ENCODE peak calls at places on chromosomes 13 and 19, in ten cellular contexts. One of them, this sample, is unnamed.

GRCh38 chr13:111129465-111130110 is 14.5 kb downstream of the ARHGEF7 start:
- DNase-seq in upper lobe of left lung: no peak
- DNase-seq in A549: no peak
- DNase-seq in ovary: no peak
- DNase-seq in HepG2: no peak
- DNase-seq in tibial nerve: no peak
- DNase-seq in suprapubic skin: no peak
- DNase-seq in GM12878: peak; percentile 62
- DNase-seq in sigmoid colon: no peak
- DNase-seq in H1: no peak
- DNase-seq in this sample: no peak

GRCh38 chr13:43572601-43573360 is 214.0 kb downstream of the ENOX1 start:
- DNase-seq in upper lobe of left lung: no peak
- DNase-seq in A549: no peak
- DNase-seq in ovary: no peak
- DNase-seq in HepG2: no peak
- DNase-seq in tibial nerve: no peak
- DNase-seq in suprapubic skin: no peak
- DNase-seq in GM12878: no peak
- DNase-seq in sigmoid colon: no peak
- DNase-seq in H1: no peak
- DNase-seq in this sample: no peak

GRCh38 chr19:38266981-38267597 is 2.7 kb downstream of the SPINT2 start:
- DNase-seq in upper lobe of left lung: no peak
- DNase-seq in A549: peak; percentile 68
- DNase-seq in ovary: no peak
- DNase-seq in HepG2: peak; percentile 39
- DNase-seq in tibial nerve: no peak
- DNase-seq in suprapubic skin: no peak
- DNase-seq in GM12878: no peak
- DNase-seq in sigmoid colon: no peak
- DNase-seq in H1: no peak
- DNase-seq in this sample: peak; percentile 61

GRCh38 chr19:29717051-29717450 is 2.0 kb upstream of the C19orf12 start:
- DNase-seq in upper lobe of left lung: no peak
- DNase-seq in A549: no peak
- DNase-seq in ovary: no peak
- DNase-seq in HepG2: no peak
- DNase-seq in tibial nerve: no peak
- DNase-seq in suprapubic skin: no peak
- DNase-seq in GM12878: no peak
- DNase-seq in sigmoid colon: no peak
- DNase-seq in H1: no peak
- DNase-seq in this sample: no peak

GRCh38 chr13:64529874-64530485 is 2700.2 kb downstream of the PCDH9 start:
- DNase-seq in upper lobe of left lung: no peak
- DNase-seq in A549: peak; percentile 1
- DNase-seq in ovary: no peak
- DNase-seq in HepG2: peak; percentile 9
- DNase-seq in tibial nerve: no peak
- DNase-seq in suprapubic skin: no peak
- DNase-seq in GM12878: no peak
- DNase-seq in sigmoid colon: no peak
- DNase-seq in H1: peak; percentile 52
- DNase-seq in this sample: no peak

GRCh38 chr19:42693760-42694350 is 46.4 kb downstream of the PSG3 start:
- DNase-seq in upper lobe of left lung: no peak
- DNase-seq in A549: peak; percentile 98
- DNase-seq in ovary: no peak
- DNase-seq in HepG2: peak; percentile 49
- DNase-seq in tibial nerve: no peak
- DNase-seq in suprapubic skin: no peak
- DNase-seq in GM12878: no peak
- DNase-seq in sigmoid colon: no peak
- DNase-seq in H1: no peak
- DNase-seq in this sample: no peak

GRCh38 chr19:8640402-8641004 is 10.1 kb downstream of the NFILZ start:
- DNase-seq in upper lobe of left lung: peak; percentile 80
- DNase-seq in A549: peak; percentile 76
- DNase-seq in ovary: no peak
- DNase-seq in HepG2: peak; percentile 88
- DNase-seq in tibial nerve: no peak
- DNase-seq in suprapubic skin: peak; percentile 84
- DNase-seq in GM12878: no peak
- DNase-seq in sigmoid colon: peak; percentile 80
- DNase-seq in H1: no peak
- DNase-seq in this sample: peak; percentile 36

GRCh38 chr13:40401911-40402776 is 264.3 kb downstream of the FOXO1 start:
- DNase-seq in upper lobe of left lung: peak; percentile 95
- DNase-seq in A549: peak; percentile 62
- DNase-seq in ovary: peak; percentile 97
- DNase-seq in HepG2: peak; percentile 88
- DNase-seq in tibial nerve: peak; percentile 96
- DNase-seq in suprapubic skin: peak; percentile 97
- DNase-seq in GM12878: peak; percentile 74
- DNase-seq in sigmoid colon: peak; percentile 99
- DNase-seq in H1: no peak
- DNase-seq in this sample: peak; percentile 96

GRCh38 chr13:20231839-20232555 is at the start of gene GJB6:
- DNase-seq in upper lobe of left lung: no peak
- DNase-seq in A549: no peak
- DNase-seq in ovary: no peak
- DNase-seq in HepG2: no peak
- DNase-seq in tibial nerve: no peak
- DNase-seq in suprapubic skin: peak; percentile 58
- DNase-seq in GM12878: no peak
- DNase-seq in sigmoid colon: no peak
- DNase-seq in H1: peak; percentile 72
- DNase-seq in this sample: peak; percentile 32

GRCh38 chr19:18291019-18291524 is 9.7 kb upstream of the JUND start:
- DNase-seq in upper lobe of left lung: no peak
- DNase-seq in A549: no peak
- DNase-seq in ovary: peak; percentile 79
- DNase-seq in HepG2: no peak
- DNase-seq in tibial nerve: no peak
- DNase-seq in suprapubic skin: no peak
- DNase-seq in GM12878: no peak
- DNase-seq in sigmoid colon: no peak
- DNase-seq in H1: no peak
- DNase-seq in this sample: no peak

GRCh38 chr19:18292460-18292809 is 11.0 kb upstream of the JUND start:
- DNase-seq in upper lobe of left lung: peak; percentile 39
- DNase-seq in A549: peak; percentile 30
- DNase-seq in ovary: no peak
- DNase-seq in HepG2: no peak
- DNase-seq in tibial nerve: no peak
- DNase-seq in suprapubic skin: no peak
- DNase-seq in GM12878: no peak
- DNase-seq in sigmoid colon: no peak
- DNase-seq in H1: peak; percentile 82
- DNase-seq in this sample: no peak

GRCh38 chr19:18292810-18293641 is 11.6 kb upstream of the JUND start:
- DNase-seq in upper lobe of left lung: peak; percentile 76
- DNase-seq in A549: peak; percentile 71
- DNase-seq in ovary: peak; percentile 94
- DNase-seq in HepG2: peak; percentile 75
- DNase-seq in tibial nerve: peak; percentile 74
- DNase-seq in suprapubic skin: peak; percentile 95
- DNase-seq in GM12878: no peak
- DNase-seq in sigmoid colon: peak; percentile 95
- DNase-seq in H1: peak; percentile 94
- DNase-seq in this sample: peak; percentile 79

GRCh38 chr19:18290250-18291018 is 9.0 kb upstream of the JUND start:
- DNase-seq in upper lobe of left lung: peak; percentile 46
- DNase-seq in A549: no peak
- DNase-seq in ovary: peak; percentile 70
- DNase-seq in HepG2: no peak
- DNase-seq in tibial nerve: no peak
- DNase-seq in suprapubic skin: no peak
- DNase-seq in GM12878: peak; percentile 79
- DNase-seq in sigmoid colon: no peak
- DNase-seq in H1: no peak
- DNase-seq in this sample: peak; percentile 62

GRCh38 chr19:18291590-18292459 is 10.4 kb upstream of the JUND start:
- DNase-seq in upper lobe of left lung: peak; percentile 94
- DNase-seq in A549: peak; percentile 65
- DNase-seq in ovary: peak; percentile 96
- DNase-seq in HepG2: peak; percentile 51
- DNase-seq in tibial nerve: peak; percentile 71
- DNase-seq in suprapubic skin: peak; percentile 92
- DNase-seq in GM12878: no peak
- DNase-seq in sigmoid colon: peak; percentile 96
- DNase-seq in H1: peak; percentile 88
- DNase-seq in this sample: peak; percentile 90
- TF ChIP-seq POLR2A in upper lobe of left lung: peak; percentile 59
- TF ChIP-seq POLR2A in A549: peak; percentile 29
- TF ChIP-seq POLR2A in ovary: peak; percentile 69
- TF ChIP-seq POLR2A in HepG2: no peak
- TF ChIP-seq POLR2A in tibial nerve: peak; percentile 77
- TF ChIP-seq POLR2A in suprapubic skin: peak; percentile 43
- TF ChIP-seq POLR2A in GM12878: peak; percentile 72
- TF ChIP-seq POLR2A in sigmoid colon: peak; percentile 86
- TF ChIP-seq POLR2A in H1: no peak
- TF ChIP-seq POLR2A in this sample: peak; percentile 88

DNA sequence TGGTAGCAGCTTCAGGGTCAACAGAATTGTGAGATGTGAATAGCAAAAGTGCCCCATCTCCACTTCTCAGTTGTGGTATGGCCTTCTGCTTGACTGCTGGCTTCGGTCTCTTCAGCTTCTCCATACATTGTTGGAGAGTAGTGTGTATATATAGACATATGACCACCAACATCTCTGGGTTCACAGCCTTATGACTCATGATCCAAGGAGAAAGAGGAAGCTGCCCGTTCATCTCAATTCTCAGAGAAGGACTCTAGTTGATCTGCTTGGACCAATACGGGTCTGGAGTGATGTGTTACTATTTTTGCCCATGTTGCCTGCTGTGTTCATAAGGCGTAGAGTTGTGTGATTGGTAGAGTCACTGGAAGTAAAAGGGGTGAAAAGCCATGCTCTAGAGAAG is 3.6 kb upstream of the COMMD6 start:
- DNase-seq in upper lobe of left lung: peak; percentile 27
- DNase-seq in A549: no peak
- DNase-seq in ovary: no peak
- DNase-seq in HepG2: no peak
- DNase-seq in tibial nerve: no peak
- DNase-seq in suprapubic skin: no peak
- DNase-seq in GM12878: no peak
- DNase-seq in sigmoid colon: no peak
- DNase-seq in H1: no peak
- DNase-seq in this sample: no peak
- TF ChIP-seq EP300 in upper lobe of left lung: no peak
- TF ChIP-seq EP300 in A549: no peak
- TF ChIP-seq EP300 in ovary: no peak
- TF ChIP-seq EP300 in HepG2: no peak
- TF ChIP-seq EP300 in tibial nerve: no peak
- TF ChIP-seq EP300 in suprapubic skin: no peak
- TF ChIP-seq EP300 in GM12878: no peak
- TF ChIP-seq EP300 in sigmoid colon: no peak
- TF ChIP-seq EP300 in H1: no peak
- TF ChIP-seq EP300 in this sample: no peak

GRCh38 chr19:58362272-58362994 is at the start of gene ZNF497:
- DNase-seq in upper lobe of left lung: peak; percentile 99
- DNase-seq in A549: peak; percentile 100
- DNase-seq in ovary: peak; percentile 98
- DNase-seq in HepG2: peak; percentile 91
- DNase-seq in tibial nerve: peak; percentile 93
- DNase-seq in suprapubic skin: peak; percentile 97
- DNase-seq in GM12878: peak; percentile 86
- DNase-seq in sigmoid colon: peak; percentile 98
- DNase-seq in H1: peak; percentile 97
- DNase-seq in this sample: peak; percentile 98
- TF ChIP-seq POLR2A in upper lobe of left lung: peak; percentile 52
- TF ChIP-seq POLR2A in A549: peak; percentile 63
- TF ChIP-seq POLR2A in ovary: peak; percentile 70
- TF ChIP-seq POLR2A in HepG2: peak; percentile 93
- TF ChIP-seq POLR2A in tibial nerve: peak; percentile 49
- TF ChIP-seq POLR2A in suprapubic skin: peak; percentile 52
- TF ChIP-seq POLR2A in GM12878: peak; percentile 78
- TF ChIP-seq POLR2A in sigmoid colon: peak; percentile 52
- TF ChIP-seq POLR2A in H1: peak; percentile 81
- TF ChIP-seq POLR2A in this sample: peak; percentile 77

GRCh38 chr19:55626350-55626749 is 2.0 kb upstream of the ZNF784 start:
- DNase-seq in upper lobe of left lung: no peak
- DNase-seq in A549: no peak
- DNase-seq in ovary: no peak
- DNase-seq in HepG2: no peak
- DNase-seq in tibial nerve: no peak
- DNase-seq in suprapubic skin: no peak
- DNase-seq in GM12878: no peak
- DNase-seq in sigmoid colon: no peak
- DNase-seq in H1: no peak
- DNase-seq in this sample: no peak
- TF ChIP-seq EP300 in upper lobe of left lung: no peak
- TF ChIP-seq EP300 in A549: no peak
- TF ChIP-seq EP300 in ovary: no peak
- TF ChIP-seq EP300 in HepG2: no peak
- TF ChIP-seq EP300 in tibial nerve: no peak
- TF ChIP-seq EP300 in suprapubic skin: no peak
- TF ChIP-seq EP300 in GM12878: no peak
- TF ChIP-seq EP300 in sigmoid colon: no peak
- TF ChIP-seq EP300 in H1: no peak
- TF ChIP-seq EP300 in this sample: no peak

This sample was measured in transverse colon.